ENCODE peak calls at places on chromosomes 13 and 19, in four cellular contexts. E, M, T and Y are unnamed samples.
A peak's percentile ranks its signal among the peaks of the same experiment; 100 is the strongest.

GRCh38 chr13:51243832-51244231 is 21.6 kb downstream of the FAM124A start:
- DNase-seq in E (no peak), T (no peak), M (no peak), Y (peak; percentile 97)

GRCh38 chr19:16851031-16851712 is 22.0 kb downstream of the SIN3B start:
- DNase-seq in E (no peak), T (no peak), M (no peak), Y (no peak)

GRCh38 chr19:14119644-14120496 is 2.3 kb upstream of the PRKACA start:
- DNase-seq in M (no peak), E (no peak), T (no peak), Y (no peak)

GRCh38 chr13:22499919-22500318 is 680.9 kb upstream of the SGCG start:
- DNase-seq in E (no peak), T (no peak), M (no peak), Y (no peak)

GRCh38 chr13:110447801-110448200 is 113.7 kb downstream of the RAB20 start:
- DNase-seq in E (no peak), M (no peak), T (no peak), Y (no peak)

GRCh38 chr19:661427-662196 is 1.4 kb downstream of the RNF126 start:
- DNase-seq in E (no peak), T (no peak), M (peak; percentile 55), Y (no peak)

GRCh38 chr13:41547253-41548000 is 90.1 kb downstream of the RGCC start:
- DNase-seq in T (no peak), E (peak; percentile 36), M (no peak), Y (no peak)

GRCh38 chr19:1073956-1074511 is 7.1 kb downstream of the ARHGAP45 start:
- DNase-seq in T (no peak), M (no peak), E (no peak), Y (no peak)

GRCh38 chr19:6039541-6040225 is 61.7 kb upstream of the RANBP3 start:
- DNase-seq in E (no peak), T (no peak), M (no peak), Y (no peak)

GRCh38 chr13:47433461-47434005 is 536.7 kb upstream of the HTR2A start:
- DNase-seq in T (no peak), M (no peak), E (no peak), Y (no peak)

GRCh38 chr19:13978721-13979191 is 26.4 kb downstream of the DCAF15 start:
- DNase-seq in T (no peak), E (no peak), M (no peak), Y (no peak)

GRCh38 chr13:43333176-43333575 is 309.8 kb downstream of the DNAJC15 start:
- DNase-seq in E (no peak), T (no peak), M (no peak), Y (no peak)

GRCh38 chr13:34591801-34592454 is 350.1 kb upstream of the NBEA start:
- DNase-seq in M (no peak), E (no peak), T (no peak), Y (no peak)

GRCh38 chr19:45863840-45864628 is at the start of gene FOXA3:
- DNase-seq in M (peak; percentile 92), E (peak; percentile 64), T (no peak), Y (peak; percentile 84)

GRCh38 chr19:8242212-8242821 is 33.1 kb downstream of the CERS4 start:
- DNase-seq in T (no peak), M (no peak), E (no peak), Y (no peak)

GRCh38 chr13:84609716-84610115 is 727.4 kb upstream of the SLITRK1 start:
- DNase-seq in E (no peak), M (no peak), T (no peak), Y (no peak)

GRCh38 chr19:10517760-10518443 is 655 bp upstream of the S1PR5 start:
- DNase-seq in E (no peak), T (no peak), M (peak; percentile 64), Y (peak; percentile 57)

GRCh38 chr19:44401108-44401786 is at the start of gene ZNF285:
- DNase-seq in E (peak; percentile 84), M (peak; percentile 87), T (peak; percentile 1), Y (peak; percentile 98)

GRCh38 chr19:47104678-47105077 is 8.9 kb downstream of the ZC3H4 start:
- DNase-seq in M (no peak), E (no peak), T (no peak), Y (no peak)

GRCh38 chr13:48096670-48097069 is 1.8 kb upstream of the MED4 start:
- DNase-seq in M (no peak), T (no peak), E (peak; percentile 69), Y (peak; percentile 42)

GRCh38 chr13:49184621-49185020 is 35.5 kb upstream of the MLNR start:
- DNase-seq in T (no peak), E (no peak), M (no peak), Y (peak; percentile 28)

GRCh38 chr13:90331974-90332373 is 1015.5 kb upstream of the MIR17HG start:
- DNase-seq in E (no peak), M (no peak), T (no peak), Y (no peak)

GRCh38 chr13:99281811-99282263 is 23.7 kb upstream of the GPR18 start:
- DNase-seq in E (no peak), M (no peak), T (no peak), Y (no peak)

GRCh38 chr13:50244913-50245574 is 229.8 kb downstream of the KCNRG start:
- DNase-seq in M (peak; percentile 74), E (peak; percentile 99), T (peak; percentile 65), Y (no peak)

GRCh38 chr13:33723365-33723764 is 94.6 kb upstream of the RFC3 start:
- DNase-seq in T (no peak), M (no peak), E (peak; percentile 32), Y (no peak)

GRCh38 chr13:95954266-95954665 is 98.9 kb downstream of the UGGT2 start:
- DNase-seq in T (no peak), E (no peak), M (no peak), Y (peak; percentile 69)

GRCh38 chr19:46976845-46977320 is 42.8 kb upstream of the NPAS1 start:
- DNase-seq in E (no peak), M (peak; percentile 81), T (no peak), Y (peak; percentile 70)

GRCh38 chr19:10899171-10899653 is 27.9 kb downstream of the CARM1 start:
- DNase-seq in M (no peak), E (no peak), T (no peak), Y (no peak)

GRCh38 chr13:80340643-80341097 is 256 bp downstream of the SPRY2 start:
- DNase-seq in T (no peak), M (no peak), E (peak; percentile 18), Y (no peak)

GRCh38 chr13:72693832-72694231 is 33.6 kb downstream of the MZT1 start:
- DNase-seq in E (no peak), M (no peak), T (no peak), Y (no peak)

GRCh38 chr19:51091126-51091525 is 8.4 kb upstream of the KLK14 start:
- DNase-seq in T (no peak), E (no peak), M (no peak), Y (no peak)

GRCh38 chr19:29672319-29672932 is 7.2 kb downstream of the PLEKHF1 start:
- DNase-seq in T (no peak), M (no peak), E (no peak), Y (no peak)
- TF ChIP-seq JUNB in T (no peak), M (no peak), E (no peak), Y (no peak)

DNA sequence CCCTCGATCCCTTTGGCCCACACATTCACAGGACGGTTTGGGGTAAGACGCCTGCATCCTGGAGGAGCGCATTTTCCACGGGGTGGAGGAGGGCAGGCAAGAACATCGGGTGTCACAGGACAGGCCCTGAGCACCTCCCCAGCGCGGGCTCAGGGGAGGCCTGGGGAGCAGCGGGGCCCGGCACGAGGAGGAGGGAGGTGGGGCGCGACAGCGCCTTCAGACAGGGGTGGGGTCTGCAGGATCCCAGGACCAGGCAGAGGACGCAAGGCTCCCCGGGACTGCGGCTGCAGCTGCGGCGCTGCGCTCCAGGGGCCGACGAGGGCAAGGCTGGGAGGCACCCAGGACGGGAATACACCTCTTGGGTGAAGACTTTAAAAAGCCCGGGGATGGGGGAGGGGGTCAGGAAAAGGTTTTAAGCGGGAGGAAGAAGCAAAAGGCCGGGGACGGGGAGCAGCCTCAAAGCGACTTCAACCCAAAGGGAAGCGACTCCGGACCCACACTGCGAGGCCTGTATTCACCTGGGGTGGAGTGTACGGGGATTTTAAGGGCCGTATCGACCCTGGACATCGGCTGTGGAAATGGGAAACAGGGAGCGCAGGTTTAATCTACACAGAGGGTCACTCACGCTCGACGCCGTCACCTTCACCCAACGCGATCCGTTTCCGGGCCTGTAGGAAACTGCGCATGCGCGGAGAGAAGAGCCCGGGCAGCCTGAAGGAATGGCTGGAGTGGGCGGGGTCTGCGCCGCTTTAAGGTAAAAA is at the start of gene ZNF415:
- DNase-seq in E (no peak), M (no peak), T (no peak), Y (peak; percentile 98)
- TF ChIP-seq CREB1 in E (no peak), M (no peak), T (no peak), Y (no peak)

DNA sequence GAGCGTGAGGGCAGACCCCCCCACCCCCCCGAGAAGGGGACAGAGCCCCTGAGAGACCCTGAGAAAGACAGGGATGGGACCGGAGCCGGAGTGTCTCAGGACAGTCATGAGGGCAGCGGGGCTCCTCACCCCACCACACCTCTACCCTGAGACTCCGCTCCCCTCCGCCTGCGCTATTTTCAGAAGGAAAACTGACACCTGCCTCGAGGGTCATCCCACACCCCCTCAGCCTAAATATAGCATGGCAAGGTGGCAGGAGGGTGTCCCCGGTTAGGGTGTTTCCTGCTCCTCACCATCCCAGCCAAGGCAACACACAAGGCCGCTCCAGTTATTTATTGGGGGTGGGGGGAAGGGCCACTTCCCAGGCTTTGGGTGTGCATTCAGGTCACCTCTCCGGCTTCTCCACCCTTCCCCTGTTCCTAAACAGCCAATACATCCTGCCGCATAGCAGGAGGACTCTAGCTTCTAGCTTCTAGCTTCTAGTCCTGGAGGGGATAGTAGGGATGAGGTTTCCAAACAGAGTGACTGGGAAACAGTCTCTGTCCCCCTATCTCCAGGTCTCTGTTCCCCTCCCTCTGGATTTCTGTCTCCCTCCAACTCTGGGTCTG is 1.4 kb upstream of the NTF4 start:
- DNase-seq in E (no peak), M (no peak), T (no peak), Y (peak; percentile 53)
- TF ChIP-seq JUNB in E (no peak), M (no peak), T (no peak), Y (no peak)

GRCh38 chr19:42303101-42303464 is 659 bp upstream of the PAFAH1B3 start:
- DNase-seq in E (no peak), T (no peak), M (no peak), Y (no peak)
- TF ChIP-seq CREB1 in E (no peak), T (no peak), M (no peak), Y (no peak)

GRCh38 chr19:49700563-49700962 is 9.6 kb downstream of the CPT1C start:
- DNase-seq in T (no peak), M (no peak), E (no peak), Y (no peak)

GRCh38 chr19:49692102-49692599 is 1.2 kb downstream of the CPT1C start:
- DNase-seq in T (no peak), M (no peak), E (no peak), Y (no peak)

GRCh38 chr19:49696865-49697264 is 5.9 kb downstream of the CPT1C start:
- DNase-seq in E (no peak), T (no peak), M (no peak), Y (no peak)

GRCh38 chr19:49699364-49699763 is 8.4 kb downstream of the CPT1C start:
- DNase-seq in E (no peak), T (no peak), M (no peak), Y (no peak)

GRCh38 chr19:49696115-49696514 is 5.2 kb downstream of the CPT1C start:
- DNase-seq in M (no peak), E (no peak), T (no peak), Y (no peak)
- TF ChIP-seq JUNB in M (no peak), E (no peak), T (no peak), Y (no peak)

GRCh38 chr19:35342430-35342829 is 5.3 kb upstream of the FFAR1 start:
- DNase-seq in T (no peak), M (peak; percentile 21), E (no peak), Y (peak; percentile 32)
- TF ChIP-seq CREB1 in T (no peak), M (no peak), E (no peak), Y (no peak)

GRCh38 chr19:42595550-42596172 is 937 bp upstream of the CEACAM8 start:
- DNase-seq in T (no peak), M (no peak), E (no peak), Y (no peak)
- TF ChIP-seq JUNB in T (no peak), M (no peak), E (no peak), Y (no peak)